ENCODE peak calls at places on chromosomes 4 and X, in six cellular contexts. O, Q, I, V, P and X are unnamed samples.

GRCh38 chrX:115949900-115950822 is 220.4 kb upstream of the AGTR2 start:
- DNase-seq in O (no peak), Q (peak; percentile 35), I (no peak), V (no peak), P (no peak), X (no peak)

GRCh38 chr4:6183740-6184139 is 16.6 kb downstream of the JAKMIP1 start:
- DNase-seq in O (no peak), Q (no peak), I (no peak), V (no peak), P (no peak), X (no peak)

GRCh38 chr4:2583517-2583916 is 47.1 kb downstream of the FAM193A start:
- DNase-seq in O (no peak), Q (peak; percentile 75), I (no peak), V (no peak), P (peak; percentile 48), X (no peak)

GRCh38 chr4:158998624-158999023 is 104.3 kb upstream of the RAPGEF2 start:
- DNase-seq in O (peak; percentile 63), Q (peak; percentile 79), I (no peak), V (no peak), P (peak; percentile 28), X (no peak)

GRCh38 chr4:69800599-69800998 is 40.2 kb upstream of the SULT1B1 start:
- DNase-seq in O (peak; percentile 12), Q (peak; percentile 15), I (no peak), V (peak; percentile 53), P (peak; percentile 71), X (no peak)

GRCh38 chr4:101970555-101970954 is 180.0 kb downstream of the BANK1 start:
- DNase-seq in O (no peak), Q (no peak), I (no peak), V (no peak), P (no peak), X (no peak)

GRCh38 chr4:57926311-57926710 is 816.1 kb upstream of the IGFBP7 start:
- DNase-seq in O (peak; percentile 30), Q (no peak), I (no peak), V (no peak), P (no peak), X (no peak)

GRCh38 chr4:11436673-11437072 is 8.0 kb upstream of the HS3ST1 start:
- DNase-seq in O (no peak), Q (no peak), I (no peak), V (no peak), P (no peak), X (no peak)

GRCh38 chrX:78199851-78200250 is 60.4 kb upstream of the TAF9B start:
- DNase-seq in O (peak; percentile 13), Q (peak; percentile 67), I (no peak), V (peak; percentile 0), P (peak; percentile 18), X (no peak)

GRCh38 chr4:106502106-106502699 is 133.6 kb upstream of the GIMD1 start:
- DNase-seq in O (peak; percentile 42), Q (peak; percentile 77), I (no peak), V (no peak), P (peak; percentile 12), X (peak; percentile 44)

GRCh38 chr4:6444587-6444986 is 27.8 kb downstream of the PPP2R2C start:
- DNase-seq in O (no peak), Q (no peak), I (no peak), V (no peak), P (no peak), X (no peak)

GRCh38 chr4:82123934-82124333 is 249.9 kb downstream of the HNRNPD start:
- DNase-seq in O (no peak), Q (no peak), I (no peak), V (no peak), P (no peak), X (no peak)

GRCh38 chr4:7034262-7035081 is 8.7 kb upstream of the TADA2B start:
- DNase-seq in O (peak; percentile 58), Q (peak; percentile 88), I (no peak), V (no peak), P (no peak), X (no peak)

GRCh38 chrX:130770615-130771014 is 132.4 kb downstream of the ENOX2 start:
- DNase-seq in O (peak; percentile 88), Q (peak; percentile 89), I (no peak), V (peak; percentile 66), P (peak; percentile 90), X (peak; percentile 4)

GRCh38 chr4:159655547-159655946 is 552.7 kb downstream of the RAPGEF2 start:
- DNase-seq in O (peak; percentile 92), Q (peak; percentile 53), I (no peak), V (peak; percentile 74), P (peak; percentile 0), X (no peak)

GRCh38 chr4:153784300-153784699 is 4.6 kb downstream of the SFRP2 start:
- DNase-seq in O (no peak), Q (no peak), I (no peak), V (no peak), P (no peak), X (no peak)

GRCh38 chr4:102620697-102621497 is 119.7 kb downstream of the NFKB1 start:
- DNase-seq in O (peak; percentile 91), Q (peak; percentile 78), I (no peak), V (peak; percentile 65), P (peak; percentile 74), X (peak; percentile 82)

GRCh38 chrX:29841750-29842149 is 373.6 kb upstream of the MAGEB2 start:
- DNase-seq in O (peak; percentile 2), Q (no peak), I (no peak), V (no peak), P (peak; percentile 8), X (no peak)

GRCh38 chrX:142804085-142804484 is 221.6 kb upstream of the SPANXN4 start:
- DNase-seq in O (peak; percentile 35), Q (peak; percentile 6), I (no peak), V (no peak), P (no peak), X (no peak)

GRCh38 chr4:113088050-113088449 is 38.6 kb downstream of the ANK2 start:
- DNase-seq in O (no peak), Q (no peak), I (no peak), V (no peak), P (no peak), X (no peak)

GRCh38 chrX:47815901-47816845 is 20.5 kb upstream of the ZNF81 start:
- DNase-seq in O (peak; percentile 28), Q (no peak), I (no peak), V (no peak), P (peak; percentile 13), X (no peak)

GRCh38 chrX:11100281-11101035 is 10.7 kb upstream of the HCCS start:
- DNase-seq in O (peak; percentile 10), Q (peak; percentile 65), I (no peak), V (no peak), P (peak; percentile 69), X (peak; percentile 18)

GRCh38 chr4:117137143-117137542 is 51.8 kb upstream of the TRAM1L1 start:
- DNase-seq in O (peak; percentile 95), Q (peak; percentile 81), I (no peak), V (peak; percentile 74), P (peak; percentile 78), X (peak; percentile 6)

GRCh38 chr4:11505225-11505971 is 76.7 kb upstream of the HS3ST1 start:
- DNase-seq in O (peak; percentile 96), Q (peak; percentile 95), I (no peak), V (no peak), P (no peak), X (no peak)

GRCh38 chr4:99593781-99594636 is 19.4 kb downstream of the MTTP start:
- DNase-seq in O (no peak), Q (no peak), I (no peak), V (no peak), P (no peak), X (no peak)

GRCh38 chr4:16197842-16198241 is 28.4 kb downstream of the TAPT1 start:
- DNase-seq in O (no peak), Q (no peak), I (no peak), V (no peak), P (no peak), X (no peak)

GRCh38 chr4:140856692-140857091 is 100.5 kb upstream of the TBC1D9 start:
- DNase-seq in O (peak; percentile 78), Q (peak; percentile 51), I (no peak), V (peak; percentile 25), P (peak; percentile 74), X (no peak)

GRCh38 chrX:154396948-154397887 is 959 bp upstream of the RPL10 start:
- DNase-seq in O (peak; percentile 75), Q (peak; percentile 66), I (no peak), V (no peak), P (peak; percentile 64), X (no peak)

GRCh38 chr4:117626664-117627063 is 407.6 kb upstream of the NDST3 start:
- DNase-seq in O (peak; percentile 9), Q (no peak), I (no peak), V (no peak), P (no peak), X (no peak)

GRCh38 chr4:124997907-124998306 is 285.4 kb upstream of the ANKRD50 start:
- DNase-seq in O (no peak), Q (no peak), I (no peak), V (no peak), P (no peak), X (no peak)

GRCh38 chrX:53261573-53261972 is 19.8 kb downstream of the IQSEC2 start:
- DNase-seq in O (no peak), Q (no peak), I (no peak), V (no peak), P (no peak), X (no peak)

GRCh38 chr4:96713271-96713670 is 873.4 kb downstream of the PDHA2 start:
- DNase-seq in O (no peak), Q (no peak), I (no peak), V (no peak), P (no peak), X (no peak)

GRCh38 chr4:161791796-161792556 is 371.8 kb downstream of the FSTL5 start:
- DNase-seq in O (no peak), Q (no peak), I (no peak), V (no peak), P (no peak), X (no peak)

GRCh38 chr4:6324461-6324998 is 54.9 kb downstream of the WFS1 start:
- DNase-seq in O (no peak), Q (no peak), I (no peak), V (no peak), P (no peak), X (peak; percentile 17)

GRCh38 chr4:70336043-70336442 is 1.3 kb downstream of the CABS1 start:
- DNase-seq in O (no peak), Q (no peak), I (no peak), V (no peak), P (no peak), X (no peak)

GRCh38 chr4:167652267-167652666 is 418.0 kb upstream of the SPOCK3 start:
- DNase-seq in O (no peak), Q (no peak), I (no peak), V (no peak), P (no peak), X (no peak)

GRCh38 chr4:36177946-36178345 is 66.4 kb downstream of the ARAP2 start:
- DNase-seq in O (peak; percentile 45), Q (peak; percentile 81), I (no peak), V (no peak), P (no peak), X (no peak)

GRCh38 chr4:96164814-96165351 is 325.0 kb downstream of the PDHA2 start:
- DNase-seq in O (peak; percentile 86), Q (peak; percentile 6), I (no peak), V (peak; percentile 68), P (peak; percentile 61), X (peak; percentile 43)

GRCh38 chrX:6778547-6779231 is 243.8 kb upstream of the VCX3A start:
- DNase-seq in O (no peak), Q (no peak), I (no peak), V (no peak), P (no peak), X (no peak)